ENCODE peak calls at places on chromosomes 5 and 9, in four cellular contexts. W is iris pigment epithelial cell; A is heart left ventricle; S is effector memory CD4-positive, alpha-beta T cell. V is an unnamed sample.

GRCh38 chr9:108473209-108474112 is 382.3 kb downstream of the ACTL7B start:
- DNase-seq in S (no peak), W (peak; percentile 89), A (peak; percentile 31), V (no peak)

GRCh38 chr9:33988219-33988890 is 60.3 kb downstream of the UBAP2 start:
- DNase-seq in W (peak; percentile 22), S (no peak), A (no peak), V (no peak)

GRCh38 chr9:447230-448025 is 232.8 kb downstream of the DOCK8 start:
- DNase-seq in A (no peak), W (peak; percentile 77), S (peak; percentile 40), V (no peak)

GRCh38 chr5:53463909-53464621 is 16.4 kb upstream of the FST start:
- DNase-seq in A (peak; percentile 38), W (peak; percentile 2), S (no peak), V (no peak)

GRCh38 chr5:1004598-1005361 is 3.8 kb upstream of the NKD2 start:
- DNase-seq in S (no peak), W (peak; percentile 59), A (peak; percentile 88), V (peak; percentile 21)

GRCh38 chr5:174242573-174242972 is 197.1 kb downstream of the NSG2 start:
- DNase-seq in S (no peak), A (no peak), W (no peak), V (no peak)

GRCh38 chr5:31346896-31347557 is 153.5 kb downstream of the CDH6 start:
- DNase-seq in W (peak; percentile 19), S (no peak), A (no peak), V (no peak)

GRCh38 chr9:97412628-97413382 is 909 bp downstream of the TDRD7 start:
- DNase-seq in W (peak; percentile 21), A (no peak), S (no peak), V (no peak)

GRCh38 chr9:6106576-6107339 is 91.3 kb upstream of the RANBP6 start:
- DNase-seq in W (peak; percentile 19), A (peak; percentile 31), S (no peak), V (no peak)

GRCh38 chr9:17555362-17556054 is 23.4 kb upstream of the SH3GL2 start:
- DNase-seq in A (no peak), W (no peak), S (no peak), V (no peak)

GRCh38 chr5:92944903-92945629 is 636.0 kb downstream of the NR2F1-AS1 start:
- DNase-seq in S (no peak), A (no peak), W (peak; percentile 83), V (no peak)

GRCh38 chr5:77971965-77972544 is 195.9 kb upstream of the TBCA start:
- DNase-seq in A (no peak), S (no peak), W (no peak), V (no peak)

GRCh38 chr9:70420267-70421019 is 6.0 kb upstream of the KLF9 start:
- DNase-seq in W (peak; percentile 87), S (no peak), A (peak; percentile 97), V (peak; percentile 47)

GRCh38 chr9:33130501-33130900 is 36.6 kb downstream of the B4GALT1 start:
- DNase-seq in S (no peak), W (peak; percentile 85), A (no peak), V (no peak)

GRCh38 chr9:14788846-14789245 is 66.3 kb upstream of the CER1 start:
- DNase-seq in W (no peak), S (no peak), A (no peak), V (no peak)

GRCh38 chr5:103497782-103498181 is 64.8 kb downstream of the NUDT12 start:
- DNase-seq in W (no peak), S (no peak), A (no peak), V (no peak)

GRCh38 chr9:82912639-82913038 is 150.3 kb downstream of the RASEF start:
- DNase-seq in W (no peak), S (no peak), A (no peak), V (no peak)

GRCh38 chr9:75071530-75072122 is 16.3 kb downstream of the NMRK1 start:
- DNase-seq in S (peak; percentile 20), A (no peak), W (peak; percentile 23), V (no peak)

GRCh38 chr9:108184009-108184408 is 671.8 kb downstream of the ACTL7B start:
- DNase-seq in S (no peak), A (no peak), W (no peak), V (no peak)

GRCh38 chr9:133713211-133713959 is 24.8 kb downstream of the SARDH start:
- DNase-seq in A (no peak), W (no peak), S (no peak), V (no peak)

GRCh38 chr9:109315889-109316640 is 4.8 kb downstream of the EPB41L4B start:
- DNase-seq in W (peak; percentile 31), A (peak; percentile 87), S (no peak), V (no peak)

GRCh38 chr9:34408173-34408572 is 31.5 kb upstream of the MYORG start:
- DNase-seq in S (no peak), W (no peak), A (no peak), V (no peak)

GRCh38 chr9:98591696-98592095 is 117.0 kb downstream of the GABBR2 start:
- DNase-seq in A (no peak), S (no peak), W (no peak), V (no peak)

GRCh38 chr5:59174248-59174844 is 591.5 kb downstream of the RAB3C start:
- DNase-seq in A (no peak), W (peak; percentile 84), S (no peak), V (no peak)